ENCODE peak calls at places on chromosome 19, in ten cellular contexts. One of them, this sample, is unnamed.
A peak's percentile ranks its signal among the peaks of the same experiment; 100 is the strongest.

GRCh38 chr19:40341601-40342482 is 6.4 kb downstream of the C19orf47 start:
- DNase-seq in epithelial cell of esophagus: peak; percentile 37
- DNase-seq in hepatic stellate cell: peak; percentile 22
- DNase-seq in effector memory CD4-positive, alpha-beta T cell: no peak
- DNase-seq in left lung: peak; percentile 43
- DNase-seq in AG10803: peak; percentile 22
- DNase-seq in NCI-H510A: no peak
- DNase-seq in activated CD4-positive, alpha-beta T cell treated with anti-CD3 and anti-CD28 coated beads, Interleukin-2, amount 50 U/mL, for 1 hour: no peak
- DNase-seq in stimulated activated CD8-positive, alpha-beta memory T cell treated with anti-CD3 and anti-CD28 coated beads, Interleukin-15, amount 100 ng/mL, for 24 hours: no peak
- DNase-seq in Caco-2: no peak
- DNase-seq in this sample: no peak

GRCh38 chr19:9836021-9836420 is 903 bp downstream of the PIN1 start:
- DNase-seq in epithelial cell of esophagus: peak; percentile 20
- DNase-seq in hepatic stellate cell: peak; percentile 50
- DNase-seq in effector memory CD4-positive, alpha-beta T cell: no peak
- DNase-seq in left lung: no peak
- DNase-seq in AG10803: peak; percentile 51
- DNase-seq in NCI-H510A: no peak
- DNase-seq in activated CD4-positive, alpha-beta T cell treated with anti-CD3 and anti-CD28 coated beads, Interleukin-2, amount 50 U/mL, for 1 hour: no peak
- DNase-seq in stimulated activated CD8-positive, alpha-beta memory T cell treated with anti-CD3 and anti-CD28 coated beads, Interleukin-15, amount 100 ng/mL, for 24 hours: no peak
- DNase-seq in Caco-2: no peak
- DNase-seq in this sample: no peak

GRCh38 chr19:5101871-5102270 is 133.0 kb downstream of the KDM4B start:
- DNase-seq in epithelial cell of esophagus: no peak
- DNase-seq in hepatic stellate cell: no peak
- DNase-seq in effector memory CD4-positive, alpha-beta T cell: no peak
- DNase-seq in left lung: no peak
- DNase-seq in AG10803: no peak
- DNase-seq in NCI-H510A: no peak
- DNase-seq in activated CD4-positive, alpha-beta T cell treated with anti-CD3 and anti-CD28 coated beads, Interleukin-2, amount 50 U/mL, for 1 hour: no peak
- DNase-seq in stimulated activated CD8-positive, alpha-beta memory T cell treated with anti-CD3 and anti-CD28 coated beads, Interleukin-15, amount 100 ng/mL, for 24 hours: no peak
- DNase-seq in Caco-2: no peak
- DNase-seq in this sample: no peak

GRCh38 chr19:35797663-35798062 is 15.0 kb downstream of the PRODH2 start:
- DNase-seq in epithelial cell of esophagus: no peak
- DNase-seq in hepatic stellate cell: no peak
- DNase-seq in effector memory CD4-positive, alpha-beta T cell: no peak
- DNase-seq in left lung: no peak
- DNase-seq in AG10803: no peak
- DNase-seq in NCI-H510A: no peak
- DNase-seq in activated CD4-positive, alpha-beta T cell treated with anti-CD3 and anti-CD28 coated beads, Interleukin-2, amount 50 U/mL, for 1 hour: no peak
- DNase-seq in stimulated activated CD8-positive, alpha-beta memory T cell treated with anti-CD3 and anti-CD28 coated beads, Interleukin-15, amount 100 ng/mL, for 24 hours: no peak
- DNase-seq in Caco-2: no peak
- DNase-seq in this sample: no peak

GRCh38 chr19:41416194-41416674 is 10.9 kb downstream of the B3GNT8 start:
- DNase-seq in epithelial cell of esophagus: peak; percentile 60
- DNase-seq in hepatic stellate cell: no peak
- DNase-seq in effector memory CD4-positive, alpha-beta T cell: no peak
- DNase-seq in left lung: peak; percentile 85
- DNase-seq in AG10803: no peak
- DNase-seq in NCI-H510A: peak; percentile 78
- DNase-seq in activated CD4-positive, alpha-beta T cell treated with anti-CD3 and anti-CD28 coated beads, Interleukin-2, amount 50 U/mL, for 1 hour: no peak
- DNase-seq in stimulated activated CD8-positive, alpha-beta memory T cell treated with anti-CD3 and anti-CD28 coated beads, Interleukin-15, amount 100 ng/mL, for 24 hours: no peak
- DNase-seq in Caco-2: no peak
- DNase-seq in this sample: no peak

GRCh38 chr19:6464070-6464873 is at the start of gene CRB3:
- DNase-seq in epithelial cell of esophagus: peak; percentile 86
- DNase-seq in hepatic stellate cell: no peak
- DNase-seq in effector memory CD4-positive, alpha-beta T cell: no peak
- DNase-seq in left lung: peak; percentile 89
- DNase-seq in AG10803: no peak
- DNase-seq in NCI-H510A: peak; percentile 89
- DNase-seq in activated CD4-positive, alpha-beta T cell treated with anti-CD3 and anti-CD28 coated beads, Interleukin-2, amount 50 U/mL, for 1 hour: peak; percentile 66
- DNase-seq in stimulated activated CD8-positive, alpha-beta memory T cell treated with anti-CD3 and anti-CD28 coated beads, Interleukin-15, amount 100 ng/mL, for 24 hours: peak; percentile 6
- DNase-seq in Caco-2: peak; percentile 96
- DNase-seq in this sample: peak; percentile 30

GRCh38 chr19:39915101-39915847 is 19.2 kb downstream of the FCGBP start:
- DNase-seq in epithelial cell of esophagus: no peak
- DNase-seq in hepatic stellate cell: no peak
- DNase-seq in effector memory CD4-positive, alpha-beta T cell: no peak
- DNase-seq in left lung: no peak
- DNase-seq in AG10803: no peak
- DNase-seq in NCI-H510A: peak; percentile 19
- DNase-seq in activated CD4-positive, alpha-beta T cell treated with anti-CD3 and anti-CD28 coated beads, Interleukin-2, amount 50 U/mL, for 1 hour: no peak
- DNase-seq in stimulated activated CD8-positive, alpha-beta memory T cell treated with anti-CD3 and anti-CD28 coated beads, Interleukin-15, amount 100 ng/mL, for 24 hours: no peak
- DNase-seq in Caco-2: no peak
- DNase-seq in this sample: no peak

GRCh38 chr19:48554385-48555091 is 2.6 kb downstream of the SULT2B1 start:
- DNase-seq in epithelial cell of esophagus: no peak
- DNase-seq in hepatic stellate cell: no peak
- DNase-seq in effector memory CD4-positive, alpha-beta T cell: no peak
- DNase-seq in left lung: no peak
- DNase-seq in AG10803: no peak
- DNase-seq in NCI-H510A: no peak
- DNase-seq in activated CD4-positive, alpha-beta T cell treated with anti-CD3 and anti-CD28 coated beads, Interleukin-2, amount 50 U/mL, for 1 hour: no peak
- DNase-seq in stimulated activated CD8-positive, alpha-beta memory T cell treated with anti-CD3 and anti-CD28 coated beads, Interleukin-15, amount 100 ng/mL, for 24 hours: no peak
- DNase-seq in Caco-2: peak; percentile 98
- DNase-seq in this sample: no peak

GRCh38 chr19:12666305-12667048 is at the start of the genes MAN2B1 and WDR83:
- DNase-seq in epithelial cell of esophagus: peak; percentile 75
- DNase-seq in hepatic stellate cell: peak; percentile 98
- DNase-seq in effector memory CD4-positive, alpha-beta T cell: peak; percentile 70
- DNase-seq in left lung: peak; percentile 72
- DNase-seq in AG10803: peak; percentile 38
- DNase-seq in NCI-H510A: peak; percentile 63
- DNase-seq in activated CD4-positive, alpha-beta T cell treated with anti-CD3 and anti-CD28 coated beads, Interleukin-2, amount 50 U/mL, for 1 hour: peak; percentile 74
- DNase-seq in stimulated activated CD8-positive, alpha-beta memory T cell treated with anti-CD3 and anti-CD28 coated beads, Interleukin-15, amount 100 ng/mL, for 24 hours: peak; percentile 63
- DNase-seq in Caco-2: peak; percentile 66
- DNase-seq in this sample: peak; percentile 77

GRCh38 chr19:55261671-55262126 is 2.9 kb upstream of the PPP6R1 start:
- DNase-seq in epithelial cell of esophagus: no peak
- DNase-seq in hepatic stellate cell: no peak
- DNase-seq in effector memory CD4-positive, alpha-beta T cell: no peak
- DNase-seq in left lung: no peak
- DNase-seq in AG10803: no peak
- DNase-seq in NCI-H510A: no peak
- DNase-seq in activated CD4-positive, alpha-beta T cell treated with anti-CD3 and anti-CD28 coated beads, Interleukin-2, amount 50 U/mL, for 1 hour: no peak
- DNase-seq in stimulated activated CD8-positive, alpha-beta memory T cell treated with anti-CD3 and anti-CD28 coated beads, Interleukin-15, amount 100 ng/mL, for 24 hours: no peak
- DNase-seq in Caco-2: no peak
- DNase-seq in this sample: no peak

GRCh38 chr19:48970923-48971395 is 5.8 kb downstream of the FTL start:
- DNase-seq in epithelial cell of esophagus: peak; percentile 69
- DNase-seq in hepatic stellate cell: peak; percentile 77
- DNase-seq in effector memory CD4-positive, alpha-beta T cell: peak; percentile 52
- DNase-seq in left lung: peak; percentile 84
- DNase-seq in AG10803: peak; percentile 66
- DNase-seq in NCI-H510A: peak; percentile 44
- DNase-seq in activated CD4-positive, alpha-beta T cell treated with anti-CD3 and anti-CD28 coated beads, Interleukin-2, amount 50 U/mL, for 1 hour: peak; percentile 85
- DNase-seq in stimulated activated CD8-positive, alpha-beta memory T cell treated with anti-CD3 and anti-CD28 coated beads, Interleukin-15, amount 100 ng/mL, for 24 hours: peak; percentile 84
- DNase-seq in Caco-2: peak; percentile 73
- DNase-seq in this sample: peak; percentile 91

GRCh38 chr19:12778905-12779161 is 3.5 kb upstream of the HOOK2 start:
- DNase-seq in epithelial cell of esophagus: no peak
- DNase-seq in hepatic stellate cell: no peak
- DNase-seq in effector memory CD4-positive, alpha-beta T cell: no peak
- DNase-seq in left lung: no peak
- DNase-seq in AG10803: no peak
- DNase-seq in NCI-H510A: no peak
- DNase-seq in activated CD4-positive, alpha-beta T cell treated with anti-CD3 and anti-CD28 coated beads, Interleukin-2, amount 50 U/mL, for 1 hour: no peak
- DNase-seq in stimulated activated CD8-positive, alpha-beta memory T cell treated with anti-CD3 and anti-CD28 coated beads, Interleukin-15, amount 100 ng/mL, for 24 hours: no peak
- DNase-seq in Caco-2: no peak
- DNase-seq in this sample: no peak

This sample was measured in CD8-positive, alpha-beta T cell.